ENCODE peak calls at places on chromosomes 4 and X, in seven cellular contexts. H, D, B, I, Z, E and T are unnamed samples.

GRCh38 chr4:140628016-140628415 is 59.3 kb upstream of the UCP1 start:
- DNase-seq in H (no peak), D (no peak), B (no peak), I (no peak), Z (no peak), E (no peak), T (no peak)

GRCh38 chr4:79476196-79476595 is 68.2 kb upstream of the GK2 start:
- DNase-seq in H (no peak), D (no peak), B (no peak), I (no peak), Z (no peak), E (no peak), T (no peak)

GRCh38 chr4:148770377-148770776 is 328.2 kb upstream of the NR3C2 start:
- DNase-seq in H (no peak), D (no peak), B (no peak), I (no peak), Z (no peak), E (no peak), T (no peak)

GRCh38 chr4:38002451-38003071 is 42.4 kb downstream of the PTTG2 start:
- DNase-seq in H (no peak), D (no peak), B (no peak), I (peak), Z (peak), E (no peak), T (peak)

GRCh38 chr4:108144451-108144850 is 24.3 kb downstream of the LEF1 start:
- DNase-seq in H (no peak), D (no peak), B (no peak), I (no peak), Z (no peak), E (no peak), T (no peak)

GRCh38 chr4:9816285-9816684 is 34.9 kb downstream of the DRD5 start:
- DNase-seq in H (no peak), D (no peak), B (no peak), I (no peak), Z (no peak), E (no peak), T (no peak)

GRCh38 chr4:19304028-19304427 is 947.7 kb upstream of the SLIT2 start:
- DNase-seq in H (no peak), D (peak), B (no peak), I (no peak), Z (peak), E (no peak), T (no peak)

GRCh38 chr4:16581117-16581516 is 317.3 kb downstream of the LDB2 start:
- DNase-seq in H (no peak), D (no peak), B (no peak), I (no peak), Z (no peak), E (no peak), T (no peak)

GRCh38 chr4:107721436-107722090 is 1.5 kb upstream of the PAPSS1 start:
- DNase-seq in H (peak), D (no peak), B (no peak), I (peak), Z (no peak), E (peak), T (no peak)

GRCh38 chrX:87337267-87337666 is 180.3 kb upstream of the KLHL4 start:
- DNase-seq in H (no peak), D (no peak), B (no peak), I (no peak), Z (no peak), E (no peak), T (no peak)

GRCh38 chrX:151830911-151831310 is 81.8 kb upstream of the MAGEA4 start:
- DNase-seq in H (no peak), D (no peak), B (no peak), I (peak), Z (no peak), E (no peak), T (no peak)

GRCh38 chrX:19658030-19658429 is 142.7 kb upstream of the MAP3K15 start:
- DNase-seq in H (no peak), D (peak), B (no peak), I (peak), Z (peak), E (no peak), T (no peak)

GRCh38 chrX:31931225-31931624 is 859.4 kb upstream of the FTHL17 start:
- DNase-seq in H (no peak), D (peak), B (peak), I (peak), Z (peak), E (no peak), T (peak)

DNA sequence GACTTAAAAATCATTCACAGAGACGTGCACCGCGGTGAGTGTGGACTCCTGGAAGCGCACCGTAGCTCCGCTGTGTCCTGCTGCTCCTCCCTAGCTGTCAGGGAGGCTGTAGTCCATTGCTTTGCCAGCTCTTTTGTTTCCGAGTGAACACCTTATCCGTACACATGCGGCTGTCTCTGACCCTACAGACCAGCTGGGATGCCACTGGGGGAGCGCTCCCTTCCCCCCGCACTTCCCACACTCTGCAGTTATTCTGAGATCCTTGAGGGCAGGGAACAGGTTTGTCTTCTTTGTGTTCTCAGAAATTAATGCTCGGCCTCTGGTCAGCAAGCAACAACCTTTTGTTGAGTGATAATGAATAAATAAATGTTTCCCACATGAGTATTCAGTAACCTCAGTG is 33.7 kb upstream of the MSANTD1 start:
- DNase-seq in H (no peak), D (no peak), B (no peak), I (no peak), Z (no peak), E (no peak), T (no peak)
- H2BK5ac ChIP-seq in H (no peak), D (no peak), B (no peak), I (no peak), Z (no peak), E (no peak), T (no peak)

DNA sequence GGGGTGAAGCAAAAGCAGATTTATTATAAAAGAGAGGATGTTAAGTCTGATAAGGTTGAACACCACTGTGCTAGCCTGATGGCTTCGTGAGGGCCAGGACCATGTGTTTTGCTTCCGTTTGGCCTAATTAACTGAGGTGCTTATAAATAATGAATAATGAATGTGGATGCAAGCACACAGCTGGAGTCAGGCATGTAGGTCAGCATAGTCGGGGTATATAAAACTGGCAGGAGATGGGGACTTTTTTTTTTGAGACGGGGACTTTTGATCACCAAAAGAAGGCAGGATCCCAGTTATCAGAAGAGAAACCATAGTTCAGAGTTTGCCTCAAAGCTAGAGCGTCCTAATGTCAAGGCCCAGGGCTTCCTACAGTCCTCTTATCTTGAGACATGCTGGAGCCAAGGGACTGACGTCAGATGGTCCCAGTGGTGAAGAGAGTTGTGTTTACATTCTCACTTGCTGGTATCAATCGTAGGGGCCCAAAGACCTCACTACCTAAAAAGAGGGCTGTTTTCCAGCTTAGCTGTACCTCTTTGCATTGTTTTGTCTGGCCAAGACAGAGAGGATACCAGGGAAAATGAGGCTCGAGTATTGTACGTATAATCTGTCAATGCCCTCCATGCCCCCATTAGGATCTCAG is 50.4 kb downstream of the RTL9 start:
- DNase-seq in H (no peak), D (peak), B (no peak), I (peak), Z (peak), E (no peak), T (no peak)
- H2BK5ac ChIP-seq in H (no peak), D (no peak), B (no peak), I (no peak), Z (peak), E (no peak), T (no peak)

DNA sequence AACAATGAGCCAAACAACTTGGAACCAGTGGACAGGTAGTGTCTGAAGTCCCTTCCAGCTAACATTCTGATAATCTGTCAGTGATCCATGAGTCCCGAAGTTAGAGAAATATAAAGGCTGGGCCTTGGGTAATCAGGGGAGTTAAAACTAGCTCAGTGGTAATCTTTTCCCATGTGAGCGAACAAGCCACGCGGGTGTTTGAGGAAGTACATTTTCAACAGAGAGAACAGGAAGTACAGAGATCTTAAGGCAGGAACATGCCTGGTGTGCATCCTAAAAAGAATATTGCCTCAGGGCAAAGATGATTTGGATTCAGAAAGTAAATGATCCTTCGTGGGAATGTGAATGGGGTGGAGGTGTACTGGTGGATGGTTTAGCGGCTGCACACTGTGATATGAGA is 42.9 kb downstream of the FNIP2 start:
- DNase-seq in H (no peak), D (no peak), B (no peak), I (no peak), Z (no peak), E (no peak), T (no peak)
- H2BK5ac ChIP-seq in H (no peak), D (no peak), B (no peak), I (no peak), Z (no peak), E (no peak), T (peak)

DNA sequence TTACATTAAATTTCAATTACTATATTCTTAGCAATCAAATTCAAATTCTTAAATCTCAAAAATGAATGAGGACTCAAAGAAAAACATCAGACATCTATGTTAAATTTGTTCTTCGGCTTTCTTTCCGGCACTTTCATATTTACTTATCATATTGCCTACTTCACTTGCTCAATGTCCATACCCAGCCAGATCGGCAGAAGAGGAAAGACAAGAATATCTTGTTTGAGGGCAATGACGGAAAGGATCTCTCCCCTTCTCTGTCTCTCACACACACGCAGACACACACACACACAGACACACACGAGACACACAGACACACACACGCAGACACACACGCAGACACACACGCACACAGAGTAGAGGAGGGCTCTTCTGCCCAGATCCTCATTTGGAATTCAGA is 13.2 kb upstream of the IRF2 start:
- DNase-seq in H (no peak), D (no peak), B (no peak), I (no peak), Z (no peak), E (no peak), T (no peak)
- H2BK5ac ChIP-seq in H (no peak), D (no peak), B (no peak), I (no peak), Z (no peak), E (no peak), T (no peak)

DNA sequence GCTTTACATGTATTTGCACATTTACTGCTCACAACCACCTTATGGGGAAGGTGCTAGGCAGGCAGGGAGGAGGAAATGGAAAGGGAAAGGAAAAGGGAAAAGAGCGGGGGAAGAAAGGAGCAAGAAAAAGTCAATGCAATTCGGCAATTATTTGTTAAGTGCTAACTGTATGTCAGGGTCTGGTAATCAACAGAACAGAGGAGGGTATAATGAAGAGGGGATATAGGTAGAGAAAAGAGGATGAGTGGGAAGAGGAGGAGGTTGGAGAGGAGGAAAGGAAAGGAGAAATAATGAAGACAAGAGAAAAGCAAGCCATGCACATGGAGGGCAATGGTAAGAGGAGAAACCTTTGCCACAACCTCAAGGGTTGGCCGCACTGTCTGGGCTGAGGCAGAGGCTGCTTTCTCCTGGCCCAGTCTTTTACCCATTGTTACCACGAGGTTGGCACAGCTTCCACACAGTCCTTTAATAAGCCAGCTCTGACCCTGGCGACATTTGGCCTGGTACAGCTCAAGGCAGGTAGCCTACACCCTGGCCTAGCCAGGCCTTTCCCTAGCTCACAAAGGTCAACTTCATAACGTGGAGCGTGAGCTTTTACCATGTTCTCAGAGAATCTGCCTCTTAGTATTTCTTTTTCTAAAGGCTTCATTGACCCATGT is 836 bp downstream of the BTK start:
- DNase-seq in H (no peak), D (no peak), B (no peak), I (no peak), Z (no peak), E (no peak), T (no peak)
- H2BK5ac ChIP-seq in H (no peak), D (no peak), B (no peak), I (no peak), Z (no peak), E (no peak), T (no peak)

GRCh38 chr4:81595287-81595686 is 123.6 kb upstream of the RASGEF1B start:
- DNase-seq in H (no peak), D (no peak), B (no peak), I (no peak), Z (no peak), E (no peak), T (no peak)
- H2BK5ac ChIP-seq in H (no peak), D (no peak), B (no peak), I (no peak), Z (no peak), E (no peak), T (no peak)